ENCODE peak calls at places on chromosomes 1 and 21, in six cellular contexts. L, B, S, W, T and N are unnamed samples.

GRCh38 chr1:207433435-207433834 is 20.7 kb upstream of the CR2 start:
- DNase-seq in L (no peak), S (no peak), T (no peak), B (no peak), W (no peak), N (no peak)

GRCh38 chr1:46822248-46822826 is 23.5 kb downstream of the CYP4B1 start:
- DNase-seq in T (no peak), L (no peak), W (no peak), S (no peak), B (no peak), N (no peak)

GRCh38 chr1:86487131-86487804 is 18.5 kb downstream of the CLCA1 start:
- DNase-seq in S (peak; percentile 98), W (no peak), T (peak; percentile 98), B (no peak), L (no peak), N (peak; percentile 57)

GRCh38 chr1:202965441-202965821 is 1.6 kb downstream of the CYB5R1 start:
- DNase-seq in S (no peak), W (no peak), T (no peak), L (no peak), B (no peak), N (no peak)

GRCh38 chr21:37098756-37099155 is 25.7 kb downstream of the TTC3 start:
- DNase-seq in W (no peak), L (no peak), S (no peak), B (no peak), T (no peak), N (no peak)

GRCh38 chr1:48627467-48627866 is 149.2 kb downstream of the BEND5 start:
- DNase-seq in L (no peak), S (no peak), T (no peak), W (no peak), B (no peak), N (no peak)

GRCh38 chr1:177091036-177091435 is 73.5 kb downstream of the ASTN1 start:
- DNase-seq in T (no peak), S (peak; percentile 16), B (no peak), L (no peak), W (no peak), N (no peak)

GRCh38 chr1:154988053-154988954 is 5.1 kb upstream of the LENEP start:
- DNase-seq in S (no peak), T (no peak), B (no peak), L (no peak), W (no peak), N (no peak)

GRCh38 chr1:37793773-37794371 is at the start of gene MANEAL:
- DNase-seq in L (peak; percentile 47), W (peak; percentile 86), B (no peak), S (peak; percentile 57), T (no peak), N (no peak)

GRCh38 chr1:41643422-41643821 is 158.9 kb upstream of the EDN2 start:
- DNase-seq in B (no peak), S (no peak), L (no peak), T (no peak), W (no peak), N (no peak)

GRCh38 chr1:62312698-62313097 is 6.5 kb downstream of the KANK4 start:
- DNase-seq in T (no peak), L (no peak), S (no peak), B (no peak), W (no peak), N (no peak)

GRCh38 chr1:6922096-6922931 is 137.1 kb downstream of the CAMTA1 start:
- DNase-seq in S (peak; percentile 47), B (no peak), T (peak; percentile 78), W (no peak), L (no peak), N (peak; percentile 89)

GRCh38 chr1:223403184-223403815 is 10.1 kb downstream of the CCDC185 start:
- DNase-seq in S (no peak), T (no peak), B (no peak), W (no peak), L (no peak), N (no peak)

GRCh38 chr1:225977937-225978748 is 21.0 kb downstream of the SDE2 start:
- DNase-seq in W (peak; percentile 58), T (no peak), S (no peak), B (no peak), L (no peak), N (no peak)

GRCh38 chr21:20265704-20266368 is 732.4 kb upstream of the NCAM2 start:
- DNase-seq in W (no peak), B (no peak), T (no peak), L (no peak), S (no peak), N (no peak)

GRCh38 chr1:89198500-89199072 is at the start of gene GBP4:
- DNase-seq in S (no peak), B (no peak), W (peak; percentile 45), L (no peak), T (peak; percentile 8), N (no peak)
- TF ChIP-seq CTCF in S (no peak), B (no peak), W (no peak), L (no peak), T (no peak), N (no peak)

GRCh38 chr1:211648980-211649934 is 26.2 kb downstream of the NEK2 start:
- DNase-seq in B (no peak), L (no peak), T (no peak), W (peak; percentile 67), S (peak; percentile 18), N (no peak)
- TF ChIP-seq CTCF in B (peak; percentile 32), L (no peak), T (peak; percentile 56), W (peak; percentile 68), S (peak; percentile 41), N (no peak)

GRCh38 chr1:22673486-22674409 is 20.7 kb downstream of the C1QB start:
- DNase-seq in L (peak; percentile 84), S (peak; percentile 55), B (no peak), W (peak; percentile 67), T (peak; percentile 28), N (peak; percentile 23)
- TF ChIP-seq CTCF in L (peak; percentile 88), S (peak; percentile 92), B (no peak), W (peak; percentile 67), T (peak; percentile 87), N (peak; percentile 88)

GRCh38 chr1:15038232-15039016 is 115.1 kb upstream of the TMEM51 start:
- DNase-seq in L (no peak), T (no peak), B (no peak), W (no peak), S (no peak), N (no peak)
- TF ChIP-seq CTCF in L (peak; percentile 56), T (peak; percentile 41), B (no peak), W (peak; percentile 37), S (peak; percentile 42), N (peak; percentile 27)

GRCh38 chr1:21663251-21663950 is 5.8 kb downstream of the RAP1GAP start:
- DNase-seq in T (no peak), L (no peak), W (no peak), B (no peak), S (no peak), N (no peak)
- TF ChIP-seq CTCF in T (no peak), L (no peak), W (no peak), B (no peak), S (no peak), N (no peak)